ENCODE peak calls at places on chromosomes 1 and 21, in five cellular contexts. C is lower lobe of right lung, Y is right cardiac atrium, I is astrocyte, V is cardiac muscle cell. L is an unnamed sample.

GRCh38 chr1:192550922-192551534 is 24.5 kb upstream of the RGS1 start:
- DNase-seq in C (no peak), Y (no peak), I (peak; percentile 97), V (no peak), L (no peak)

GRCh38 chr1:172429324-172430127 is 9.0 kb downstream of the C1orf105 start:
- DNase-seq in C (no peak), Y (no peak), I (peak; percentile 55), V (peak; percentile 52), L (peak; percentile 71)

GRCh38 chr1:64745986-64746940 is 1.4 kb downstream of the RAVER2 start:
- DNase-seq in C (no peak), Y (no peak), I (no peak), V (no peak), L (peak; percentile 36)

GRCh38 chr1:200699871-200700270 is 30.2 kb upstream of the DDX59 start:
- DNase-seq in C (no peak), Y (no peak), I (no peak), V (no peak), L (no peak)

GRCh38 chr1:214154596-214155261 is 126.2 kb upstream of the SMYD2 start:
- DNase-seq in C (no peak), Y (no peak), I (no peak), V (no peak), L (no peak)

GRCh38 chr1:4093856-4094565 is 193.9 kb upstream of the C1orf174 start:
- DNase-seq in C (no peak), Y (no peak), I (no peak), V (no peak), L (no peak)

GRCh38 chr1:62405247-62405646 is 31.6 kb upstream of the USP1 start:
- DNase-seq in C (no peak), Y (no peak), I (no peak), V (no peak), L (no peak)

GRCh38 chr1:228073870-228074545 is 8.5 kb upstream of the ARF1 start:
- DNase-seq in C (peak; percentile 52), Y (no peak), I (no peak), V (peak; percentile 63), L (no peak)

GRCh38 chr1:168437821-168438220 is 106.0 kb downstream of the XCL2 start:
- DNase-seq in C (no peak), Y (no peak), I (no peak), V (no peak), L (no peak)

GRCh38 chr1:67173988-67174387 is 7.7 kb downstream of the IL23R start:
- DNase-seq in C (no peak), Y (no peak), I (no peak), V (no peak), L (no peak)

GRCh38 chr1:41882496-41882895 is 36.2 kb downstream of the HIVEP3 start:
- DNase-seq in C (no peak), Y (no peak), I (no peak), V (no peak), L (no peak)

GRCh38 chr1:17110555-17110926 is 8.7 kb downstream of the PADI2 start:
- DNase-seq in C (no peak), Y (no peak), I (no peak), V (no peak), L (no peak)
- H3K27ac ChIP-seq in C (no peak overlapping the region), Y (no peak overlapping the region), I (no peak overlapping the region), V (no peak overlapping the region), L (no peak overlapping the region)

GRCh38 chr1:68232354-68233148 is at the start of gene WLS:
- DNase-seq in C (peak; percentile 83), Y (peak; percentile 93), I (peak; percentile 74), V (peak; percentile 92), L (peak; percentile 68)

GRCh38 chr1:68230901-68231626 is 1.3 kb downstream of the WLS start:
- DNase-seq in C (peak; percentile 53), Y (peak; percentile 70), I (no peak), V (peak; percentile 43), L (peak; percentile 20)

GRCh38 chr1:68231627-68232303 is 558 bp downstream of the WLS start:
- DNase-seq in C (peak; percentile 77), Y (peak; percentile 83), I (peak; percentile 67), V (peak; percentile 67), L (peak; percentile 50)

GRCh38 chr1:68228833-68229232 is 3.5 kb downstream of the WLS start:
- DNase-seq in C (no peak), Y (no peak), I (no peak), V (no peak), L (peak; percentile 4)

DNA sequence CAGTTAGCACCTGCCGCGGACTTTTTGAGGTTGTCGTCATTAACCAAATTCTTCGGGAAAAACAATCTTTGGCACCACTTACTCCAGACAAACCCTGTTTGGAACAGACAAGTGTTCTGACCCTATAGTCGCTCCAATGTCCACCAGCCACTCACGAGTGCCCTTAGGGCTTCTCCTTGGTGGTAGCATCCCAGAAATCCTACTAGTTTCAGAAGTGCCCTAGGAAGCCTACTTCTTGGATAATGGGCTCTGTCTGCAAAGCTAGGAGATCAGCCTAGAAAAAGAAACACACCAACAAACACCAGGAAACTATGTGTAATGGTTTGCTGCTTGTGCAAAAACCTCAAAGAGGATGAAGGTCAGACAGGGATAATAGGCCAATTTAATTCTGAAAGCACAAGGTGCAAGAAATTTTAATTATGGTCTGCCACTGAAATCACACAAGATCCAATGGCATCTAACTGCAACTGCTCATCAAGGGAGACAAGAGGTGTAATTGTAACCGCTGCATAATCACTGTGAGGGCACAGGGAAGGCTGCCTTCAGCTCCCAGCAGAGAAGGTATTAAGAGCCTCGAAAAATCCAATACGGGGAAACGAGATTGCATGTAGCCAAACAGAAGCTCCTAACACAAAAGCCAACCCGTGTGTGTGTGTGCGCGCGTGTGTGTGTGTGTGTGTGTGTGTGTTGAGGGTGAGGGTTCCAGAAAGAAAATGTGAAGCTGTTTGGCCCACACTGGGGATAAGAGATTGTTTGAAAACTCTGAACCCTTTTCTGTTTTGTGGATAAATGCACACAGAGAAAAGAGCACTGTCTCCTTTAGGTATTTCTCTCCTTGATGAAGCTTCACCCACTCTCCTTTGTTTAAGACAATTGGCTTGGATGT is 2.2 kb downstream of the WLS start:
- DNase-seq in C (no peak), Y (peak; percentile 58), I (peak; percentile 52), V (peak; percentile 46), L (peak; percentile 28)
- H3K27ac ChIP-seq in C (peak overlapping the region; percentile 79), Y (peak overlapping the region; percentile 66), I (peak overlapping the region; percentile 79), V (peak overlapping the region; percentile 20), L (peak overlapping the region; percentile 79)

GRCh38 chr21:29658934-29659203 is 280.9 kb downstream of the GRIK1 start:
- DNase-seq in C (no peak), Y (no peak), I (no peak), V (no peak), L (no peak)

GRCh38 chr21:29658177-29658933 is 281.4 kb downstream of the GRIK1 start:
- DNase-seq in C (no peak), Y (no peak), I (no peak), V (no peak), L (no peak)

GRCh38 chr21:29656504-29657227 is 283.1 kb downstream of the GRIK1 start:
- DNase-seq in C (no peak), Y (no peak), I (peak; percentile 98), V (no peak), L (no peak)

GRCh38 chr21:29655577-29655976 is 284.2 kb downstream of the GRIK1 start:
- DNase-seq in C (no peak), Y (no peak), I (no peak), V (no peak), L (no peak)

GRCh38 chr21:29657228-29657989 is 282.4 kb downstream of the GRIK1 start:
- DNase-seq in C (no peak), Y (no peak), I (no peak), V (no peak), L (no peak)
- H3K27ac ChIP-seq in C (no peak overlapping the region), Y (no peak overlapping the region), I (peak overlapping the region; percentile 15), V (no peak overlapping the region), L (no peak overlapping the region)

GRCh38 chr1:184385863-184386262 is 966 bp upstream of the C1orf21 start:
- DNase-seq in C (no peak), Y (peak; percentile 40), I (no peak), V (no peak), L (no peak)
- H3K27ac ChIP-seq in C (peak overlapping the region; percentile 81), Y (peak overlapping the region; percentile 95), I (peak overlapping the region; percentile 36), V (no peak overlapping the region), L (no peak overlapping the region)

GRCh38 chr1:15417365-15417934 is 7.8 kb downstream of the EFHD2 start:
- DNase-seq in C (peak; percentile 66), Y (no peak), I (peak; percentile 74), V (no peak), L (peak; percentile 95)
- H3K27ac ChIP-seq in C (peak overlapping the region; percentile 73), Y (peak overlapping the region; percentile 12), I (peak overlapping the region; percentile 43), V (no peak overlapping the region), L (peak overlapping the region; percentile 78)

GRCh38 chr1:244214009-244214967 is 163.2 kb downstream of the ZBTB18 start:
- DNase-seq in C (no peak), Y (no peak), I (peak; percentile 99), V (no peak), L (no peak)
- H3K27ac ChIP-seq in C (no peak overlapping the region), Y (no peak overlapping the region), I (peak overlapping the region; percentile 85), V (no peak overlapping the region), L (no peak overlapping the region)

GRCh38 chr1:47724427-47724999 is 272.7 kb downstream of the TRABD2B start:
- DNase-seq in C (no peak), Y (no peak), I (no peak), V (no peak), L (peak; percentile 49)
- H3K27ac ChIP-seq in C (no peak overlapping the region), Y (no peak overlapping the region), I (no peak overlapping the region), V (no peak overlapping the region), L (no peak overlapping the region)

GRCh38 chr1:109040627-109041613 is 982 bp downstream of the WDR47 start:
- DNase-seq in C (peak; percentile 58), Y (peak; percentile 55), I (no peak), V (peak; percentile 49), L (peak; percentile 20)
- H3K27ac ChIP-seq in C (peak overlapping the region; percentile 83), Y (peak overlapping the region; percentile 73), I (peak overlapping the region; percentile 64), V (peak overlapping the region; percentile 70), L (peak overlapping the region; percentile 85)

GRCh38 chr1:245166471-245166885 is 11.7 kb downstream of the KIF26B start:
- DNase-seq in C (no peak), Y (no peak), I (no peak), V (no peak), L (no peak)
- H3K27ac ChIP-seq in C (no peak overlapping the region), Y (no peak overlapping the region), I (no peak overlapping the region), V (peak overlapping the region; percentile 61), L (no peak overlapping the region)

GRCh38 chr1:109586055-109586454 is 33.4 kb downstream of the GNAT2 start:
- DNase-seq in C (no peak), Y (no peak), I (no peak), V (no peak), L (no peak)

GRCh38 chr1:109589177-109589576 is 30.2 kb downstream of the GNAT2 start:
- DNase-seq in C (no peak), Y (no peak), I (no peak), V (no peak), L (no peak)

GRCh38 chr1:109595540-109595939 is 23.9 kb downstream of the GNAT2 start:
- DNase-seq in C (no peak), Y (no peak), I (peak; percentile 36), V (no peak), L (no peak)

GRCh38 chr1:109584766-109585165 is 34.6 kb downstream of the GNAT2 start:
- DNase-seq in C (no peak), Y (no peak), I (no peak), V (no peak), L (no peak)

GRCh38 chr1:109589679-109590078 is 29.7 kb downstream of the GNAT2 start:
- DNase-seq in C (no peak), Y (no peak), I (no peak), V (no peak), L (no peak)
- H3K27ac ChIP-seq in C (no peak overlapping the region), Y (no peak overlapping the region), I (no peak overlapping the region), V (no peak overlapping the region), L (no peak overlapping the region)